ENCODE peak calls at places on chromosomes 3 and 15, in seven cellular contexts. F is heart left ventricle, O is mesendoderm, Y is BJ, Z is colonic mucosa, H is GM12865, P is fibroblast of lung. K is an unnamed sample.

GRCh38 chr3:195425849-195426248 is 17.0 kb downstream of the ACAP2 start:
- DNase-seq in F (no peak), O (no peak), Y (no peak), Z (no peak), H (no peak), P (no peak), K (no peak)

GRCh38 chr3:124277516-124277890 is 285.6 kb upstream of the ROPN1 start:
- DNase-seq in F (peak; percentile 56), O (no peak), Y (no peak), Z (peak; percentile 48), H (no peak), P (no peak), K (peak; percentile 73)

GRCh38 chr3:117104792-117105191 is 395.2 kb downstream of the TUSC7 start:
- DNase-seq in F (no peak), O (peak; percentile 86), Y (no peak), Z (no peak), H (no peak), P (no peak), K (no peak)

GRCh38 chr15:46091860-46092450 is 457.1 kb downstream of the SQOR start:
- DNase-seq in F (no peak), O (peak; percentile 73), Y (no peak), Z (peak; percentile 54), H (peak; percentile 25), P (peak; percentile 47), K (no peak)

GRCh38 chr3:138032567-138032966 is 22.6 kb downstream of the CLDN18 start:
- DNase-seq in F (no peak), O (no peak), Y (no peak), Z (no peak), H (peak; percentile 82), P (no peak), K (no peak)

GRCh38 chr15:92681141-92681622 is 25.6 kb upstream of the FAM174B start:
- DNase-seq in F (no peak), O (peak; percentile 52), Y (peak; percentile 96), Z (no peak), H (no peak), P (peak; percentile 96), K (peak; percentile 23)

GRCh38 chr3:20809356-20809755 is 623.4 kb upstream of the SGO1 start:
- DNase-seq in F (no peak), O (no peak), Y (no peak), Z (no peak), H (no peak), P (no peak), K (no peak)

GRCh38 chr15:48566669-48567068 is 78.8 kb downstream of the FBN1 start:
- DNase-seq in F (no peak), O (no peak), Y (no peak), Z (no peak), H (no peak), P (peak; percentile 87), K (no peak)

GRCh38 chr3:151630938-151631417 is 102.7 kb upstream of the AADACL2 start:
- DNase-seq in F (no peak), O (no peak), Y (no peak), Z (no peak), H (no peak), P (peak; percentile 69), K (no peak)

GRCh38 chr15:81027200-81027599 is 26.5 kb downstream of the TLNRD1 start:
- DNase-seq in F (no peak), O (peak; percentile 43), Y (no peak), Z (no peak), H (no peak), P (no peak), K (no peak)

GRCh38 chr15:56325186-56325585 is 40.0 kb upstream of the TEX9 start:
- DNase-seq in F (no peak), O (no peak), Y (peak; percentile 3), Z (no peak), H (no peak), P (peak; percentile 4), K (no peak)

GRCh38 chr15:41790169-41790568 is 15.9 kb downstream of the MAPKBP1 start:
- DNase-seq in F (no peak), O (no peak), Y (no peak), Z (no peak), H (no peak), P (no peak), K (no peak)

GRCh38 chr15:95872366-95872771 is 458.1 kb upstream of the NR2F2 start:
- DNase-seq in F (no peak), O (peak; percentile 20), Y (peak; percentile 27), Z (no peak), H (no peak), P (peak; percentile 14), K (no peak)

GRCh38 chr15:91413142-91413541 is 313.1 kb downstream of the SV2B start:
- DNase-seq in F (no peak), O (no peak), Y (no peak), Z (no peak), H (no peak), P (no peak), K (no peak)

GRCh38 chr15:40282144-40282869 is 557 bp downstream of the ANKRD63 start:
- DNase-seq in F (peak; percentile 37), O (peak; percentile 61), Y (no peak), Z (peak; percentile 60), H (peak; percentile 38), P (no peak), K (no peak)

GRCh38 chr15:67042490-67043181 is 22.8 kb upstream of the SMAD3 start:
- DNase-seq in F (no peak), O (no peak), Y (no peak), Z (no peak), H (no peak), P (no peak), K (no peak)

GRCh38 chr3:184523825-184524615 is 37.6 kb upstream of the EPHB3 start:
- DNase-seq in F (no peak), O (peak; percentile 82), Y (no peak), Z (peak; percentile 40), H (no peak), P (peak; percentile 77), K (no peak)

GRCh38 chr3:181622365-181622764 is 89.4 kb upstream of the SOX2 start:
- DNase-seq in F (no peak), O (no peak), Y (no peak), Z (no peak), H (no peak), P (peak; percentile 8), K (no peak)

GRCh38 chr3:190258634-190259033 is 63.6 kb downstream of the CLDN1 start:
- DNase-seq in F (peak; percentile 31), O (peak; percentile 61), Y (no peak), Z (no peak), H (no peak), P (no peak), K (no peak)

GRCh38 chr15:58864602-58865419 is 68.7 kb downstream of the SLTM start:
- DNase-seq in F (peak; percentile 62), O (peak; percentile 65), Y (no peak), Z (peak; percentile 42), H (no peak), P (peak; percentile 32), K (no peak)

GRCh38 chr3:113721638-113722037 is 24.4 kb downstream of the NAA50 start:
- DNase-seq in F (no peak), O (no peak), Y (no peak), Z (no peak), H (no peak), P (no peak), K (no peak)

GRCh38 chr3:27681249-27681748 is 40.8 kb downstream of the EOMES start:
- DNase-seq in F (no peak), O (peak; percentile 88), Y (peak; percentile 41), Z (no peak), H (peak; percentile 70), P (peak; percentile 89), K (no peak)
- H3K4me3 ChIP-seq in F (peak overlapping the region; percentile 15), O (no peak overlapping the region), Y (no peak overlapping the region), Z (no peak overlapping the region), H (no peak overlapping the region), P (no peak overlapping the region), K (no peak overlapping the region)

GRCh38 chr3:30893678-30894325 is 659 bp downstream of the GADL1 start:
- DNase-seq in F (no peak), O (no peak), Y (no peak), Z (no peak), H (no peak), P (no peak), K (no peak)
- H3K4me3 ChIP-seq in F (peak overlapping the region; percentile 58), O (no peak overlapping the region), Y (peak overlapping the region; percentile 43), Z (no peak overlapping the region), H (peak overlapping the region; percentile 38), P (peak overlapping the region; percentile 68), K (peak overlapping the region; percentile 53)

GRCh38 chr3:10992017-10992945 is at the start of gene SLC6A1:
- DNase-seq in F (no peak), O (peak; percentile 93), Y (no peak), Z (no peak), H (no peak), P (peak; percentile 3), K (peak; percentile 19)
- H3K4me3 ChIP-seq in F (peak within 1 kb of the TSS; percentile 51), O (peak within 1 kb of the TSS; percentile 76), Y (peak within 1 kb of the TSS; percentile 12), Z (no peak within 1 kb of the TSS), H (no peak within 1 kb of the TSS), P (no peak within 1 kb of the TSS), K (peak within 1 kb of the TSS; percentile 38)

GRCh38 chr3:128482175-128482856 is 10.7 kb downstream of the GATA2 start:
- DNase-seq in F (no peak), O (no peak), Y (no peak), Z (no peak), H (no peak), P (no peak), K (no peak)
- H3K4me3 ChIP-seq in F (peak overlapping the region; percentile 1), O (no peak overlapping the region), Y (no peak overlapping the region), Z (no peak overlapping the region), H (no peak overlapping the region), P (no peak overlapping the region), K (peak overlapping the region; percentile 98)

DNA sequence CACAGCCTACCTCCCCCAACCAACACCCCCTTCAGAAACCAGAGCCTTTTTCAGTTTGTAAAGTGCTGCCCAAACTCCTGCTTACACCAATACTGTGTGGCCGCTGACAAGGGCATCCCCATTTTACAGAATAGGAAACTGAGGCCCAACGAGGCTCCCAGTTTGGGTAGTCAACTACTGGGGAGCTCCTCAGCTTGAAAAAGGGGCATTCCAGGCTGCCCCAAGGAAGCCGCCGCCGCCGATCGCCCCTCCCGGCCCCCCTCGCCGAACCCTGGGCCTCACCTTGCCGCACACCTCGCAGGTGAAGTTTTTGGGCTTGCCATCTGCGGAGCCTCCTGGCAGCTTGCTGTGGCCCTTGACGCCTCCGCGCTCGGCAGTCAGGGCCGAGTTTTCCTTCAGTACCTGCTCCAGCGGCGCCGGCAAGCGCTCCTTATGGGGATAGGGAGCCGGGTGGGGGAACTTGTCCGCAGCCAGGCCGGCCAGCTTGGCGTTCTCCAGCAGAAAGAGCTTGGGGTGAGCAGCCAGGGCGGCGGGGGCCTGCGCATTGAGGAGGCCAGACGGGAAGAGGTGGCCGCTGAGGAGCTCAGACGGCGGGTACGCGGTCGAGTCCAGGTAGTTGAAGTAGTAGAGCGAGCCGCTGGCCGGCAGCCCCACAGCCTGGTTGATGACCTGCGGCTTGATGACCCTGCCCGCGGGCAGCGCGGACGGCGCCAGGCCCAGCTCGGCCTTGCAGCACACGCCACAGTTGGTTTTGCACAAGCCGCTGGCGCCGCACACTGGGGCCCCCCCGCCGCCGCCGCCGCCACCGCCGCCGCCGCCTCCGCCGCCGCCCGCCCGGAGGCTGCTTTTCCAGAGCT is 1.4 kb downstream of the FEZF2 start:
- DNase-seq in F (no peak), O (peak; percentile 57), Y (no peak), Z (no peak), H (no peak), P (no peak), K (no peak)
- H3K4me3 ChIP-seq in F (no peak overlapping the region), O (no peak overlapping the region), Y (no peak overlapping the region), Z (no peak overlapping the region), H (no peak overlapping the region), P (no peak overlapping the region), K (no peak overlapping the region)

K was measured in uterus.